ENCODE peak calls at places on chromosome 6, in eight cellular contexts. M, I, S, B, H, R, X and Y are unnamed samples.

GRCh38 chr6:108526739-108527174 is 34.0 kb upstream of the FOXO3 start:
- DNase-seq in M (peak), S (no peak), I (no peak), H (no peak), X (peak), R (no peak), B (peak), Y (no peak)

GRCh38 chr6:54847799-54848597 is 1.4 kb downstream of the FAM83B start:
- DNase-seq in B (peak), R (no peak), I (peak), S (no peak), H (no peak), X (peak), M (peak), Y (no peak)

GRCh38 chr6:1962201-1962600 is 283.2 kb downstream of the GMDS start:
- DNase-seq in X (no peak), R (no peak), S (no peak), M (no peak), H (no peak), I (no peak), B (peak), Y (no peak)

GRCh38 chr6:128511518-128511917 is 8.9 kb downstream of the PTPRK start:
- DNase-seq in R (no peak), S (no peak), H (no peak), M (peak), X (peak), B (peak), I (no peak), Y (peak)

GRCh38 chr6:30490031-30490876 is 945 bp downstream of the HLA-E start:
- DNase-seq in I (no peak), X (peak), M (peak), R (peak), B (peak), S (peak), H (peak), Y (peak)

GRCh38 chr6:152293404-152293803 is 343.8 kb downstream of the SYNE1 start:
- DNase-seq in X (no peak), H (no peak), M (no peak), I (no peak), S (no peak), B (no peak), R (no peak), Y (no peak)

GRCh38 chr6:138485005-138485545 is 14.2 kb downstream of the NHSL1 start:
- DNase-seq in I (no peak), M (no peak), B (no peak), X (no peak), H (no peak), S (no peak), R (no peak), Y (no peak)

GRCh38 chr6:67009818-67010217 is 1302.8 kb upstream of the EYS start:
- DNase-seq in S (no peak), B (peak), H (no peak), M (peak), I (no peak), R (no peak), X (no peak), Y (no peak)

GRCh38 chr6:29757701-29758293 is 34.6 kb downstream of the HLA-F start:
- DNase-seq in B (no peak), I (no peak), R (no peak), S (no peak), H (no peak), X (peak), M (no peak), Y (no peak)

GRCh38 chr6:67210450-67210849 is 1424.6 kb upstream of the ADGRB3 start:
- DNase-seq in I (no peak), X (peak), R (no peak), M (no peak), H (no peak), B (no peak), S (no peak), Y (no peak)